ENCODE peak calls at places on chromosome 1, in eight cellular contexts. One of them, this sample, is unnamed.

GRCh38 chr1:35454616-35455015 is 102.6 kb downstream of the KIAA0319L start:
- DNase-seq in lower leg skin: no peak
- DNase-seq in HFFc6: peak; percentile 62
- DNase-seq in Caco-2: no peak
- DNase-seq in left ventricle myocardium inferior: no peak
- DNase-seq in CD8-positive, alpha-beta T cell: no peak
- DNase-seq in GM20000: no peak
- DNase-seq in K562: no peak
- DNase-seq in this sample: no peak

GRCh38 chr1:14715266-14715665 is 116.8 kb downstream of the KAZN start:
- DNase-seq in lower leg skin: no peak
- DNase-seq in Caco-2: no peak
- DNase-seq in K562: no peak
- DNase-seq in GM20000: no peak
- DNase-seq in left ventricle myocardium inferior: no peak
- DNase-seq in HFFc6: no peak
- DNase-seq in CD8-positive, alpha-beta T cell: no peak
- DNase-seq in this sample: no peak

GRCh38 chr1:247964933-247965332 is at the start of gene OR2AK2:
- DNase-seq in HFFc6: no peak
- DNase-seq in Caco-2: no peak
- DNase-seq in GM20000: no peak
- DNase-seq in lower leg skin: no peak
- DNase-seq in left ventricle myocardium inferior: no peak
- DNase-seq in K562: no peak
- DNase-seq in CD8-positive, alpha-beta T cell: no peak
- DNase-seq in this sample: no peak

GRCh38 chr1:25621876-25622275 is 5.3 kb downstream of the MAN1C1 start:
- DNase-seq in Caco-2: no peak
- DNase-seq in CD8-positive, alpha-beta T cell: no peak
- DNase-seq in K562: no peak
- DNase-seq in lower leg skin: peak; percentile 68
- DNase-seq in GM20000: no peak
- DNase-seq in left ventricle myocardium inferior: no peak
- DNase-seq in HFFc6: no peak
- DNase-seq in this sample: no peak

GRCh38 chr1:11068556-11069232 is 8.9 kb upstream of the SRM start:
- DNase-seq in K562: no peak
- DNase-seq in GM20000: no peak
- DNase-seq in Caco-2: no peak
- DNase-seq in left ventricle myocardium inferior: no peak
- DNase-seq in lower leg skin: peak; percentile 50
- DNase-seq in HFFc6: no peak
- DNase-seq in CD8-positive, alpha-beta T cell: no peak
- DNase-seq in this sample: no peak

GRCh38 chr1:76759171-76759860 is 108.0 kb upstream of the ST6GALNAC5 start:
- DNase-seq in left ventricle myocardium inferior: no peak
- DNase-seq in K562: no peak
- DNase-seq in lower leg skin: no peak
- DNase-seq in GM20000: no peak
- DNase-seq in CD8-positive, alpha-beta T cell: no peak
- DNase-seq in HFFc6: no peak
- DNase-seq in Caco-2: no peak
- DNase-seq in this sample: no peak

GRCh38 chr1:203556047-203556851 is 62.3 kb downstream of the OPTC start:
- DNase-seq in K562: no peak
- DNase-seq in CD8-positive, alpha-beta T cell: no peak
- DNase-seq in Caco-2: no peak
- DNase-seq in GM20000: no peak
- DNase-seq in lower leg skin: peak; percentile 93
- DNase-seq in HFFc6: peak; percentile 80
- DNase-seq in left ventricle myocardium inferior: peak; percentile 72
- DNase-seq in this sample: peak; percentile 41

GRCh38 chr1:935751-936231 is 12.1 kb downstream of the SAMD11 start:
- DNase-seq in lower leg skin: no peak
- DNase-seq in K562: peak; percentile 70
- DNase-seq in HFFc6: no peak
- DNase-seq in GM20000: no peak
- DNase-seq in left ventricle myocardium inferior: no peak
- DNase-seq in Caco-2: no peak
- DNase-seq in CD8-positive, alpha-beta T cell: no peak
- DNase-seq in this sample: no peak

GRCh38 chr1:39655578-39656268 is 16.2 kb downstream of the NT5C1A start:
- DNase-seq in left ventricle myocardium inferior: no peak
- DNase-seq in GM20000: no peak
- DNase-seq in CD8-positive, alpha-beta T cell: no peak
- DNase-seq in HFFc6: no peak
- DNase-seq in Caco-2: no peak
- DNase-seq in lower leg skin: no peak
- DNase-seq in K562: no peak
- DNase-seq in this sample: no peak

GRCh38 chr1:216826629-216827028 is 103.4 kb upstream of the ESRRG start:
- DNase-seq in Caco-2: no peak
- DNase-seq in lower leg skin: no peak
- DNase-seq in K562: no peak
- DNase-seq in left ventricle myocardium inferior: no peak
- DNase-seq in CD8-positive, alpha-beta T cell: no peak
- DNase-seq in HFFc6: no peak
- DNase-seq in GM20000: no peak
- DNase-seq in this sample: no peak

GRCh38 chr1:71944006-71944405 is 338.3 kb downstream of the NEGR1 start:
- DNase-seq in Caco-2: no peak
- DNase-seq in HFFc6: no peak
- DNase-seq in left ventricle myocardium inferior: no peak
- DNase-seq in lower leg skin: no peak
- DNase-seq in GM20000: no peak
- DNase-seq in K562: no peak
- DNase-seq in CD8-positive, alpha-beta T cell: no peak
- DNase-seq in this sample: no peak

GRCh38 chr1:228088586-228089498 is 6.3 kb downstream of the ARF1 start:
- DNase-seq in HFFc6: no peak
- DNase-seq in CD8-positive, alpha-beta T cell: no peak
- DNase-seq in lower leg skin: no peak
- DNase-seq in K562: no peak
- DNase-seq in Caco-2: no peak
- DNase-seq in left ventricle myocardium inferior: peak; percentile 19
- DNase-seq in GM20000: no peak
- DNase-seq in this sample: no peak

GRCh38 chr1:223831755-223832636 is 13.8 kb downstream of the TP53BP2 start:
- DNase-seq in left ventricle myocardium inferior: no peak
- DNase-seq in GM20000: no peak
- DNase-seq in HFFc6: peak; percentile 81
- DNase-seq in lower leg skin: no peak
- DNase-seq in Caco-2: no peak
- DNase-seq in K562: no peak
- DNase-seq in CD8-positive, alpha-beta T cell: no peak
- DNase-seq in this sample: no peak

GRCh38 chr1:30111431-30111830 is 612.0 kb downstream of the MATN1 start:
- DNase-seq in left ventricle myocardium inferior: peak; percentile 27
- DNase-seq in GM20000: peak; percentile 32
- DNase-seq in K562: peak; percentile 67
- DNase-seq in CD8-positive, alpha-beta T cell: no peak
- DNase-seq in lower leg skin: no peak
- DNase-seq in HFFc6: peak; percentile 32
- DNase-seq in Caco-2: peak; percentile 32
- DNase-seq in this sample: peak; percentile 35

GRCh38 chr1:161119017-161119378 is 1.1 kb downstream of the NIT1 start:
- DNase-seq in GM20000: no peak
- DNase-seq in HFFc6: no peak
- DNase-seq in left ventricle myocardium inferior: peak; percentile 47
- DNase-seq in Caco-2: no peak
- DNase-seq in lower leg skin: no peak
- DNase-seq in K562: peak; percentile 64
- DNase-seq in CD8-positive, alpha-beta T cell: no peak
- DNase-seq in this sample: no peak

GRCh38 chr1:89487972-89488371 is 36.7 kb upstream of the LRRC8B start:
- DNase-seq in HFFc6: no peak
- DNase-seq in GM20000: no peak
- DNase-seq in K562: no peak
- DNase-seq in left ventricle myocardium inferior: no peak
- DNase-seq in Caco-2: no peak
- DNase-seq in lower leg skin: no peak
- DNase-seq in CD8-positive, alpha-beta T cell: no peak
- DNase-seq in this sample: no peak

GRCh38 chr1:87826639-87827345 is 498.1 kb downstream of the LMO4 start:
- DNase-seq in GM20000: peak; percentile 38
- DNase-seq in K562: peak; percentile 58
- DNase-seq in HFFc6: peak; percentile 38
- DNase-seq in Caco-2: no peak
- DNase-seq in CD8-positive, alpha-beta T cell: no peak
- DNase-seq in left ventricle myocardium inferior: peak; percentile 27
- DNase-seq in lower leg skin: peak; percentile 84
- DNase-seq in this sample: peak; percentile 38

GRCh38 chr1:11569551-11569950 is 84.7 kb downstream of the FBXO2 start:
- DNase-seq in Caco-2: no peak
- DNase-seq in left ventricle myocardium inferior: no peak
- DNase-seq in lower leg skin: no peak
- DNase-seq in K562: no peak
- DNase-seq in CD8-positive, alpha-beta T cell: no peak
- DNase-seq in GM20000: no peak
- DNase-seq in HFFc6: no peak
- DNase-seq in this sample: no peak

GRCh38 chr1:85604598-85604997 is 24.0 kb downstream of the CCN1 start:
- DNase-seq in GM20000: no peak
- DNase-seq in Caco-2: no peak
- DNase-seq in K562: no peak
- DNase-seq in lower leg skin: no peak
- DNase-seq in CD8-positive, alpha-beta T cell: no peak
- DNase-seq in HFFc6: no peak
- DNase-seq in left ventricle myocardium inferior: no peak
- DNase-seq in this sample: no peak

GRCh38 chr1:205321959-205322283 is 376 bp upstream of the NUAK2 start:
- DNase-seq in K562: no peak
- DNase-seq in Caco-2: no peak
- DNase-seq in GM20000: no peak
- DNase-seq in left ventricle myocardium inferior: no peak
- DNase-seq in HFFc6: no peak
- DNase-seq in lower leg skin: no peak
- DNase-seq in CD8-positive, alpha-beta T cell: no peak
- DNase-seq in this sample: no peak

GRCh38 chr1:205323794-205324193 is 2.2 kb upstream of the NUAK2 start:
- DNase-seq in Caco-2: no peak
- DNase-seq in GM20000: no peak
- DNase-seq in left ventricle myocardium inferior: no peak
- DNase-seq in K562: no peak
- DNase-seq in CD8-positive, alpha-beta T cell: no peak
- DNase-seq in HFFc6: no peak
- DNase-seq in lower leg skin: no peak
- DNase-seq in this sample: no peak

GRCh38 chr1:205318231-205318991 is 3.1 kb downstream of the NUAK2 start:
- DNase-seq in Caco-2: peak; percentile 86
- DNase-seq in K562: no peak
- DNase-seq in lower leg skin: no peak
- DNase-seq in HFFc6: no peak
- DNase-seq in left ventricle myocardium inferior: no peak
- DNase-seq in CD8-positive, alpha-beta T cell: no peak
- DNase-seq in GM20000: no peak
- DNase-seq in this sample: no peak

GRCh38 chr1:205319081-205320018 is 2.2 kb downstream of the NUAK2 start:
- DNase-seq in HFFc6: peak; percentile 54
- DNase-seq in GM20000: no peak
- DNase-seq in lower leg skin: peak; percentile 89
- DNase-seq in Caco-2: peak; percentile 35
- DNase-seq in K562: no peak
- DNase-seq in CD8-positive, alpha-beta T cell: peak; percentile 45
- DNase-seq in left ventricle myocardium inferior: peak; percentile 71
- DNase-seq in this sample: no peak

DNA sequence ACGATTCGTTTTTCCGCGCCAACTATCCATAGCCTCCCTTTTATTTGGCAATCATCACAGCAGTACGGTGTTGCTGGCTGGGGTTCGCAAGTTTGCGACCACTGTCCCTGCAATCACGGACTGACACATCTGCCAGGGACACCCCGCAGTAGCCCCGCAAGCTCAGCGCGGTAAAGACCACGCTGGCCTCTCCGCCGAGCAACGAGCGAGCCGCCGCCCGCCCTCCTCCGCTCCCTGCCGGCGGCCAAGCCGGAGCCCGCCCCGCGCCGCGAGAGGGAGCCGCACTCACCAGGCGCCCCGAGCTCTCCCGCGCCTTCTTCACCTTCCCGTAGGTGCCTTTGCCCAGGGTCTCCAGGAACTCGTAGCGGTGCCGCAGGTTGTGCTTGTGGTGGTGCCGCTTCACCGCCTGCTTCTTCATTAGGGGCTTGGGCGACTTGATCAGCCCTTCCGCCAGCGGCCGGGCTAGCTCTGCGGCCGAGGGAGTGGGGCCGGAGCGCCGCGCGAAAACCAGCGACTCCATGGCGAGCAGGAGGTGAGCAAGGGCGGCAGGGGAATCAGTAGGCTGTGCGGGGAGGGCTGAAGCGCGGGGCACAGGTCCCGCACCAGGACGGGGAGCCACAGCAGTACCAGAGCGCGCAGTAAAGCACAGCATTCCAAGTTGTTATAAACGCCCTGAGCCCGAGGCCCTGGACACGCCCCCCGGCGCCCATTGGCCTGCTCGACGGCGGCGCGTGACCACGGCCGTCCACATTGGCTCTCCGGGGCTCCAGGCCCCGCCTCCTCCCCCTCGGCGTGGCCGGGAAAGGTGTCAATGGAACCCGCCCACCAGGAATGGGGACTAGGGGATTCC is at the start of gene NUAK2:
- DNase-seq in lower leg skin: peak; percentile 97
- DNase-seq in Caco-2: peak; percentile 99
- DNase-seq in GM20000: peak; percentile 77
- DNase-seq in HFFc6: peak; percentile 77
- DNase-seq in CD8-positive, alpha-beta T cell: peak; percentile 85
- DNase-seq in K562: peak; percentile 90
- DNase-seq in left ventricle myocardium inferior: peak; percentile 93
- DNase-seq in this sample: peak; percentile 70
- TF ChIP-seq CTCF in lower leg skin: no peak
- TF ChIP-seq CTCF in Caco-2: no peak
- TF ChIP-seq CTCF in GM20000: peak; percentile 6
- TF ChIP-seq CTCF in HFFc6: peak; percentile 73
- TF ChIP-seq CTCF in CD8-positive, alpha-beta T cell: peak; percentile 32
- TF ChIP-seq CTCF in K562: peak; percentile 41
- TF ChIP-seq CTCF in left ventricle myocardium inferior: peak; percentile 55
- TF ChIP-seq CTCF in this sample: peak; percentile 55

GRCh38 chr1:186617860-186618780 is 62.1 kb downstream of the PTGS2 start:
- DNase-seq in K562: no peak
- DNase-seq in lower leg skin: no peak
- DNase-seq in HFFc6: peak; percentile 24
- DNase-seq in CD8-positive, alpha-beta T cell: peak; percentile 23
- DNase-seq in GM20000: peak; percentile 72
- DNase-seq in left ventricle myocardium inferior: peak; percentile 45
- DNase-seq in Caco-2: no peak
- DNase-seq in this sample: peak; percentile 77
- TF ChIP-seq CTCF in K562: no peak
- TF ChIP-seq CTCF in lower leg skin: no peak
- TF ChIP-seq CTCF in HFFc6: no peak
- TF ChIP-seq CTCF in CD8-positive, alpha-beta T cell: no peak
- TF ChIP-seq CTCF in GM20000: no peak
- TF ChIP-seq CTCF in left ventricle myocardium inferior: no peak
- TF ChIP-seq CTCF in Caco-2: no peak
- TF ChIP-seq CTCF in this sample: no peak

GRCh38 chr1:238399558-238399957 is 508.8 kb upstream of the ZP4 start:
- DNase-seq in GM20000: no peak
- DNase-seq in CD8-positive, alpha-beta T cell: no peak
- DNase-seq in Caco-2: no peak
- DNase-seq in left ventricle myocardium inferior: no peak
- DNase-seq in K562: no peak
- DNase-seq in lower leg skin: no peak
- DNase-seq in HFFc6: no peak
- DNase-seq in this sample: no peak
- TF ChIP-seq CTCF in GM20000: no peak
- TF ChIP-seq CTCF in CD8-positive, alpha-beta T cell: no peak
- TF ChIP-seq CTCF in Caco-2: no peak
- TF ChIP-seq CTCF in left ventricle myocardium inferior: no peak
- TF ChIP-seq CTCF in K562: no peak
- TF ChIP-seq CTCF in lower leg skin: no peak
- TF ChIP-seq CTCF in HFFc6: peak; percentile 40
- TF ChIP-seq CTCF in this sample: no peak

GRCh38 chr1:23394664-23395063 is 25.0 kb upstream of the ZNF436 start:
- DNase-seq in HFFc6: peak; percentile 62
- DNase-seq in left ventricle myocardium inferior: peak; percentile 88
- DNase-seq in GM20000: no peak
- DNase-seq in Caco-2: no peak
- DNase-seq in lower leg skin: peak; percentile 97
- DNase-seq in CD8-positive, alpha-beta T cell: no peak
- DNase-seq in K562: no peak
- DNase-seq in this sample: no peak
- TF ChIP-seq CTCF in HFFc6: no peak
- TF ChIP-seq CTCF in left ventricle myocardium inferior: no peak
- TF ChIP-seq CTCF in GM20000: no peak
- TF ChIP-seq CTCF in Caco-2: no peak
- TF ChIP-seq CTCF in lower leg skin: no peak
- TF ChIP-seq CTCF in CD8-positive, alpha-beta T cell: no peak
- TF ChIP-seq CTCF in K562: no peak
- TF ChIP-seq CTCF in this sample: no peak